ENCODE peak calls at places on chromosomes 1 and 21, in five cellular contexts. U is stimulated activated naive B cell treated with anti-CD40 and anti-IgM and Interleukin-4, amounts not matched to agents 10 μg/mL and 1 μg/mL and 100 μg/mL, for 72 hours; T is HFFc6; F is posterior cingulate gyrus; I is tibial artery. O is an unnamed sample.

GRCh38 chr1:235098991-235099390 is 29.6 kb downstream of the TOMM20 start:
- DNase-seq in F (no peak), T (no peak), I (no peak), U (no peak), O (no peak)

GRCh38 chr1:39158330-39159086 is 46.0 kb upstream of the MACF1 start:
- DNase-seq in F (no peak), I (peak; percentile 72), T (no peak), U (no peak), O (no peak)

GRCh38 chr1:21865943-21866628 is 54.0 kb downstream of the LDLRAD2 start:
- DNase-seq in U (peak; percentile 63), F (no peak), I (no peak), T (no peak), O (no peak)

GRCh38 chr1:175129997-175130648 is 62.5 kb downstream of the KIAA0040 start:
- DNase-seq in U (no peak), I (no peak), F (no peak), T (no peak), O (no peak)

GRCh38 chr1:3350441-3351261 is 103.8 kb upstream of the ARHGEF16 start:
- DNase-seq in I (peak; percentile 95), U (no peak), F (peak; percentile 95), T (no peak), O (peak; percentile 47)

GRCh38 chr1:67211589-67212563 is 45.6 kb downstream of the IL23R start:
- DNase-seq in U (no peak), F (no peak), I (no peak), T (peak; percentile 19), O (peak; percentile 16)

GRCh38 chr1:10909697-10910489 is 102.6 kb upstream of the TARDBP start:
- DNase-seq in U (peak; percentile 34), F (peak; percentile 73), I (no peak), T (no peak), O (peak; percentile 22)

GRCh38 chr1:85654066-85654782 is 54.0 kb downstream of the ZNHIT6 start:
- DNase-seq in U (no peak), T (peak; percentile 50), I (no peak), F (no peak), O (no peak)

GRCh38 chr1:47714368-47714767 is 276.5 kb downstream of the FOXD2 start:
- DNase-seq in T (no peak), I (no peak), U (no peak), F (no peak), O (no peak)

GRCh38 chr1:96581786-96582185 is 139.8 kb upstream of the PTBP2 start:
- DNase-seq in F (no peak), T (no peak), I (no peak), U (no peak), O (no peak)

GRCh38 chr21:38712076-38712475 is 93.7 kb upstream of the ETS2 start:
- DNase-seq in F (no peak), U (no peak), I (peak; percentile 74), T (peak; percentile 40), O (no peak)

GRCh38 chr1:70979879-70980278 is 67.7 kb downstream of the PTGER3 start:
- DNase-seq in T (no peak), U (no peak), F (no peak), I (no peak), O (no peak)

GRCh38 chr1:59029366-59029765 is 245.5 kb upstream of the JUN start:
- DNase-seq in T (no peak), F (no peak), I (no peak), U (no peak), O (no peak)

GRCh38 chr21:31235671-31236450 is 108.2 kb downstream of the TIAM1 start:
- DNase-seq in I (no peak), T (no peak), U (no peak), F (no peak), O (no peak)

GRCh38 chr1:74681449-74681848 is 7.9 kb upstream of the ERICH3 start:
- DNase-seq in F (no peak), I (no peak), U (no peak), T (no peak), O (no peak)

GRCh38 chr21:44506279-44507255 is 33.4 kb downstream of the KRTAP10-1 start:
- DNase-seq in U (no peak), F (peak; percentile 66), I (no peak), T (no peak), O (no peak)

GRCh38 chr1:53642607-53643006 is 96.4 kb downstream of the GLIS1 start:
- DNase-seq in I (peak; percentile 1), T (no peak), F (peak; percentile 27), U (no peak), O (no peak)

GRCh38 chr1:160768295-160768657 is 27.7 kb upstream of the LY9 start:
- DNase-seq in F (no peak), T (peak; percentile 29), I (no peak), U (peak; percentile 65), O (no peak)